ENCODE peak calls at places on chromosomes 7 and 10, in ten cellular contexts. One of them, this sample, is unnamed.

GRCh38 chr10:102775201-102775972 is 31.6 kb downstream of the WBP1L start:
- DNase-seq in COLO829: no peak
- DNase-seq in GM12878: no peak
- DNase-seq in psoas muscle: peak
- DNase-seq in anterior cingulate cortex: no peak
- DNase-seq in foreskin fibroblast: no peak
- DNase-seq in naive thymus-derived CD8-positive, alpha-beta T cell: no peak
- DNase-seq in head of caudate nucleus: no peak
- DNase-seq in AG09319: no peak
- DNase-seq in cardiac fibroblast: peak
- DNase-seq in this sample: no peak

GRCh38 chr10:63547628-63548356 is 26.6 kb downstream of the REEP3 start:
- DNase-seq in COLO829: no peak
- DNase-seq in GM12878: no peak
- DNase-seq in psoas muscle: no peak
- DNase-seq in anterior cingulate cortex: no peak
- DNase-seq in foreskin fibroblast: peak
- DNase-seq in naive thymus-derived CD8-positive, alpha-beta T cell: no peak
- DNase-seq in head of caudate nucleus: no peak
- DNase-seq in AG09319: no peak
- DNase-seq in cardiac fibroblast: peak
- DNase-seq in this sample: no peak

GRCh38 chr10:18795549-18795948 is 136.3 kb downstream of the ARL5B start:
- DNase-seq in COLO829: no peak
- DNase-seq in GM12878: no peak
- DNase-seq in psoas muscle: no peak
- DNase-seq in anterior cingulate cortex: no peak
- DNase-seq in foreskin fibroblast: no peak
- DNase-seq in naive thymus-derived CD8-positive, alpha-beta T cell: no peak
- DNase-seq in head of caudate nucleus: no peak
- DNase-seq in AG09319: no peak
- DNase-seq in cardiac fibroblast: no peak
- DNase-seq in this sample: no peak

GRCh38 chr10:129074939-129075338 is 392.1 kb upstream of the MGMT start:
- DNase-seq in COLO829: no peak
- DNase-seq in GM12878: no peak
- DNase-seq in psoas muscle: no peak
- DNase-seq in anterior cingulate cortex: no peak
- DNase-seq in foreskin fibroblast: no peak
- DNase-seq in naive thymus-derived CD8-positive, alpha-beta T cell: no peak
- DNase-seq in head of caudate nucleus: no peak
- DNase-seq in AG09319: no peak
- DNase-seq in cardiac fibroblast: no peak
- DNase-seq in this sample: no peak

GRCh38 chr7:101804642-101805401 is 12.6 kb upstream of the CUX1 start:
- DNase-seq in COLO829: no peak
- DNase-seq in GM12878: no peak
- DNase-seq in psoas muscle: no peak
- DNase-seq in anterior cingulate cortex: no peak
- DNase-seq in foreskin fibroblast: peak
- DNase-seq in naive thymus-derived CD8-positive, alpha-beta T cell: no peak
- DNase-seq in head of caudate nucleus: no peak
- DNase-seq in AG09319: no peak
- DNase-seq in cardiac fibroblast: no peak
- DNase-seq in this sample: no peak

GRCh38 chr7:68400783-68401182 is 1197.5 kb upstream of the AUTS2 start:
- DNase-seq in COLO829: no peak
- DNase-seq in GM12878: no peak
- DNase-seq in psoas muscle: no peak
- DNase-seq in anterior cingulate cortex: no peak
- DNase-seq in foreskin fibroblast: no peak
- DNase-seq in naive thymus-derived CD8-positive, alpha-beta T cell: no peak
- DNase-seq in head of caudate nucleus: no peak
- DNase-seq in AG09319: no peak
- DNase-seq in cardiac fibroblast: no peak
- DNase-seq in this sample: no peak

GRCh38 chr7:106045592-106045991 is 66.5 kb downstream of the SYPL1 start:
- DNase-seq in COLO829: no peak
- DNase-seq in GM12878: no peak
- DNase-seq in psoas muscle: no peak
- DNase-seq in anterior cingulate cortex: no peak
- DNase-seq in foreskin fibroblast: peak
- DNase-seq in naive thymus-derived CD8-positive, alpha-beta T cell: no peak
- DNase-seq in head of caudate nucleus: no peak
- DNase-seq in AG09319: no peak
- DNase-seq in cardiac fibroblast: peak
- DNase-seq in this sample: no peak

GRCh38 chr10:71837085-71837827 is 13.8 kb downstream of the PSAP start:
- DNase-seq in COLO829: peak
- DNase-seq in GM12878: no peak
- DNase-seq in psoas muscle: no peak
- DNase-seq in anterior cingulate cortex: no peak
- DNase-seq in foreskin fibroblast: peak
- DNase-seq in naive thymus-derived CD8-positive, alpha-beta T cell: no peak
- DNase-seq in head of caudate nucleus: no peak
- DNase-seq in AG09319: no peak
- DNase-seq in cardiac fibroblast: no peak
- DNase-seq in this sample: peak

GRCh38 chr7:101315336-101315735 is 6.3 kb downstream of the IFT22 start:
- DNase-seq in COLO829: peak
- DNase-seq in GM12878: no peak
- DNase-seq in psoas muscle: no peak
- DNase-seq in anterior cingulate cortex: no peak
- DNase-seq in foreskin fibroblast: peak
- DNase-seq in naive thymus-derived CD8-positive, alpha-beta T cell: peak
- DNase-seq in head of caudate nucleus: no peak
- DNase-seq in AG09319: no peak
- DNase-seq in cardiac fibroblast: peak
- DNase-seq in this sample: no peak

GRCh38 chr7:105664816-105665525 is 83.7 kb upstream of the EFCAB10 start:
- DNase-seq in COLO829: no peak
- DNase-seq in GM12878: no peak
- DNase-seq in psoas muscle: no peak
- DNase-seq in anterior cingulate cortex: no peak
- DNase-seq in foreskin fibroblast: peak
- DNase-seq in naive thymus-derived CD8-positive, alpha-beta T cell: no peak
- DNase-seq in head of caudate nucleus: no peak
- DNase-seq in AG09319: no peak
- DNase-seq in cardiac fibroblast: peak
- DNase-seq in this sample: no peak

GRCh38 chr7:72925546-72926120 is 738 bp downstream of the POM121 start:
- DNase-seq in COLO829: no peak
- DNase-seq in GM12878: no peak
- DNase-seq in psoas muscle: no peak
- DNase-seq in anterior cingulate cortex: no peak
- DNase-seq in foreskin fibroblast: peak
- DNase-seq in naive thymus-derived CD8-positive, alpha-beta T cell: no peak
- DNase-seq in head of caudate nucleus: no peak
- DNase-seq in AG09319: no peak
- DNase-seq in cardiac fibroblast: peak
- DNase-seq in this sample: no peak

GRCh38 chr10:6279540-6280267 is 77.0 kb downstream of the PFKFB3 start:
- DNase-seq in COLO829: no peak
- DNase-seq in GM12878: no peak
- DNase-seq in psoas muscle: no peak
- DNase-seq in anterior cingulate cortex: no peak
- DNase-seq in foreskin fibroblast: peak
- DNase-seq in naive thymus-derived CD8-positive, alpha-beta T cell: no peak
- DNase-seq in head of caudate nucleus: no peak
- DNase-seq in AG09319: no peak
- DNase-seq in cardiac fibroblast: peak
- DNase-seq in this sample: no peak

GRCh38 chr7:101162551-101163280 is 2.7 kb downstream of the VGF start:
- DNase-seq in COLO829: peak
- DNase-seq in GM12878: no peak
- DNase-seq in psoas muscle: no peak
- DNase-seq in anterior cingulate cortex: peak
- DNase-seq in foreskin fibroblast: peak
- DNase-seq in naive thymus-derived CD8-positive, alpha-beta T cell: no peak
- DNase-seq in head of caudate nucleus: no peak
- DNase-seq in AG09319: no peak
- DNase-seq in cardiac fibroblast: peak
- DNase-seq in this sample: peak

GRCh38 chr10:106682175-106682574 is 482.3 kb downstream of the SORCS1 start:
- DNase-seq in COLO829: no peak
- DNase-seq in GM12878: no peak
- DNase-seq in psoas muscle: no peak
- DNase-seq in anterior cingulate cortex: no peak
- DNase-seq in foreskin fibroblast: peak
- DNase-seq in naive thymus-derived CD8-positive, alpha-beta T cell: no peak
- DNase-seq in head of caudate nucleus: no peak
- DNase-seq in AG09319: no peak
- DNase-seq in cardiac fibroblast: peak
- DNase-seq in this sample: no peak

GRCh38 chr7:111132833-111133232 is 41.9 kb downstream of the LRRN3 start:
- DNase-seq in COLO829: no peak
- DNase-seq in GM12878: no peak
- DNase-seq in psoas muscle: no peak
- DNase-seq in anterior cingulate cortex: no peak
- DNase-seq in foreskin fibroblast: peak
- DNase-seq in naive thymus-derived CD8-positive, alpha-beta T cell: no peak
- DNase-seq in head of caudate nucleus: no peak
- DNase-seq in AG09319: no peak
- DNase-seq in cardiac fibroblast: peak
- DNase-seq in this sample: no peak

GRCh38 chr7:107063245-107064120 is 19.0 kb downstream of the PRKAR2B start:
- DNase-seq in COLO829: no peak
- DNase-seq in GM12878: no peak
- DNase-seq in psoas muscle: no peak
- DNase-seq in anterior cingulate cortex: no peak
- DNase-seq in foreskin fibroblast: no peak
- DNase-seq in naive thymus-derived CD8-positive, alpha-beta T cell: no peak
- DNase-seq in head of caudate nucleus: no peak
- DNase-seq in AG09319: no peak
- DNase-seq in cardiac fibroblast: no peak
- DNase-seq in this sample: no peak

GRCh38 chr7:129575699-129576098 is 35.8 kb upstream of the NRF1 start:
- DNase-seq in COLO829: no peak
- DNase-seq in GM12878: no peak
- DNase-seq in psoas muscle: no peak
- DNase-seq in anterior cingulate cortex: no peak
- DNase-seq in foreskin fibroblast: no peak
- DNase-seq in naive thymus-derived CD8-positive, alpha-beta T cell: no peak
- DNase-seq in head of caudate nucleus: no peak
- DNase-seq in AG09319: no peak
- DNase-seq in cardiac fibroblast: no peak
- DNase-seq in this sample: no peak

GRCh38 chr7:45147858-45148652 is 9.5 kb upstream of the RAMP3 start:
- DNase-seq in COLO829: no peak
- DNase-seq in GM12878: no peak
- DNase-seq in psoas muscle: peak
- DNase-seq in anterior cingulate cortex: no peak
- DNase-seq in foreskin fibroblast: no peak
- DNase-seq in naive thymus-derived CD8-positive, alpha-beta T cell: no peak
- DNase-seq in head of caudate nucleus: no peak
- DNase-seq in AG09319: no peak
- DNase-seq in cardiac fibroblast: no peak
- DNase-seq in this sample: no peak

GRCh38 chr10:124756156-124756555 is 12.0 kb upstream of the FAM53B start:
- DNase-seq in COLO829: no peak
- DNase-seq in GM12878: no peak
- DNase-seq in psoas muscle: no peak
- DNase-seq in anterior cingulate cortex: no peak
- DNase-seq in foreskin fibroblast: no peak
- DNase-seq in naive thymus-derived CD8-positive, alpha-beta T cell: no peak
- DNase-seq in head of caudate nucleus: no peak
- DNase-seq in AG09319: no peak
- DNase-seq in cardiac fibroblast: no peak
- DNase-seq in this sample: no peak

GRCh38 chr10:124017729-124018128 is 75.7 kb downstream of the CHST15 start:
- DNase-seq in COLO829: no peak
- DNase-seq in GM12878: no peak
- DNase-seq in psoas muscle: peak
- DNase-seq in anterior cingulate cortex: no peak
- DNase-seq in foreskin fibroblast: no peak
- DNase-seq in naive thymus-derived CD8-positive, alpha-beta T cell: no peak
- DNase-seq in head of caudate nucleus: no peak
- DNase-seq in AG09319: no peak
- DNase-seq in cardiac fibroblast: no peak
- DNase-seq in this sample: no peak

GRCh38 chr10:75234683-75235374 is 928 bp downstream of the COMTD1 start:
- DNase-seq in COLO829: no peak
- DNase-seq in GM12878: no peak
- DNase-seq in psoas muscle: peak
- DNase-seq in anterior cingulate cortex: no peak
- DNase-seq in foreskin fibroblast: no peak
- DNase-seq in naive thymus-derived CD8-positive, alpha-beta T cell: peak
- DNase-seq in head of caudate nucleus: no peak
- DNase-seq in AG09319: no peak
- DNase-seq in cardiac fibroblast: no peak
- DNase-seq in this sample: no peak

GRCh38 chr10:128324468-128324867 is 198.2 kb upstream of the MKI67 start:
- DNase-seq in COLO829: no peak
- DNase-seq in GM12878: no peak
- DNase-seq in psoas muscle: no peak
- DNase-seq in anterior cingulate cortex: no peak
- DNase-seq in foreskin fibroblast: no peak
- DNase-seq in naive thymus-derived CD8-positive, alpha-beta T cell: no peak
- DNase-seq in head of caudate nucleus: no peak
- DNase-seq in AG09319: no peak
- DNase-seq in cardiac fibroblast: no peak
- DNase-seq in this sample: no peak

GRCh38 chr10:119132521-119133345 is 28.8 kb downstream of the DENND10 start:
- DNase-seq in COLO829: no peak
- DNase-seq in GM12878: no peak
- DNase-seq in psoas muscle: no peak
- DNase-seq in anterior cingulate cortex: peak
- DNase-seq in foreskin fibroblast: no peak
- DNase-seq in naive thymus-derived CD8-positive, alpha-beta T cell: no peak
- DNase-seq in head of caudate nucleus: peak
- DNase-seq in AG09319: no peak
- DNase-seq in cardiac fibroblast: no peak
- DNase-seq in this sample: no peak

GRCh38 chr10:89793649-89794254 is 92.4 kb downstream of the KIF20B start:
- DNase-seq in COLO829: peak
- DNase-seq in GM12878: peak
- DNase-seq in psoas muscle: no peak
- DNase-seq in anterior cingulate cortex: peak
- DNase-seq in foreskin fibroblast: peak
- DNase-seq in naive thymus-derived CD8-positive, alpha-beta T cell: peak
- DNase-seq in head of caudate nucleus: no peak
- DNase-seq in AG09319: peak
- DNase-seq in cardiac fibroblast: peak
- DNase-seq in this sample: peak

GRCh38 chr10:87092861-87093460 is 1.7 kb downstream of the GLUD1 start:
- DNase-seq in COLO829: no peak
- DNase-seq in GM12878: peak
- DNase-seq in psoas muscle: no peak
- DNase-seq in anterior cingulate cortex: no peak
- DNase-seq in foreskin fibroblast: peak
- DNase-seq in naive thymus-derived CD8-positive, alpha-beta T cell: no peak
- DNase-seq in head of caudate nucleus: no peak
- DNase-seq in AG09319: no peak
- DNase-seq in cardiac fibroblast: peak
- DNase-seq in this sample: no peak

GRCh38 chr7:80493121-80493849 is 18.6 kb downstream of the GNAT3 start:
- DNase-seq in COLO829: no peak
- DNase-seq in GM12878: no peak
- DNase-seq in psoas muscle: no peak
- DNase-seq in anterior cingulate cortex: no peak
- DNase-seq in foreskin fibroblast: peak
- DNase-seq in naive thymus-derived CD8-positive, alpha-beta T cell: no peak
- DNase-seq in head of caudate nucleus: no peak
- DNase-seq in AG09319: no peak
- DNase-seq in cardiac fibroblast: no peak
- DNase-seq in this sample: no peak

GRCh38 chr7:116434820-116435341 is 64.7 kb upstream of the CAV2 start:
- DNase-seq in COLO829: peak
- DNase-seq in GM12878: no peak
- DNase-seq in psoas muscle: no peak
- DNase-seq in anterior cingulate cortex: no peak
- DNase-seq in foreskin fibroblast: peak
- DNase-seq in naive thymus-derived CD8-positive, alpha-beta T cell: no peak
- DNase-seq in head of caudate nucleus: no peak
- DNase-seq in AG09319: no peak
- DNase-seq in cardiac fibroblast: peak
- DNase-seq in this sample: no peak

GRCh38 chr10:43287056-43288007 is 20.5 kb upstream of the RASGEF1A start:
- DNase-seq in COLO829: no peak
- DNase-seq in GM12878: peak
- DNase-seq in psoas muscle: no peak
- DNase-seq in anterior cingulate cortex: no peak
- DNase-seq in foreskin fibroblast: no peak
- DNase-seq in naive thymus-derived CD8-positive, alpha-beta T cell: peak
- DNase-seq in head of caudate nucleus: no peak
- DNase-seq in AG09319: no peak
- DNase-seq in cardiac fibroblast: peak
- DNase-seq in this sample: no peak

This sample was measured in GM06990.